ENCODE peak calls at places on chromosomes 16 and 17, in seven cellular contexts. E, U, D, K, N, T and W are unnamed samples.

GRCh38 chr17:49214665-49215360 is 4.3 kb downstream of the ABI3 start:
- DNase-seq in E (no peak), U (no peak), D (no peak), K (no peak), N (peak; percentile 71), T (no peak), W (no peak)

GRCh38 chr17:48646183-48647102 is 20.3 kb upstream of the HOXB9 start:
- DNase-seq in E (no peak), U (no peak), D (no peak), K (no peak), N (no peak), T (peak; percentile 86), W (no peak)

GRCh38 chr17:64232466-64233262 is 30.4 kb downstream of the TEX2 start:
- DNase-seq in E (no peak), U (no peak), D (no peak), K (peak; percentile 42), N (no peak), T (no peak), W (no peak)

GRCh38 chr17:62187681-62188080 is 122.6 kb upstream of the MED13 start:
- DNase-seq in E (no peak), U (no peak), D (no peak), K (peak; percentile 89), N (no peak), T (peak; percentile 86), W (no peak)

GRCh38 chr17:75983501-75984181 is 4.6 kb downstream of the TEN1 start:
- DNase-seq in E (no peak), U (no peak), D (peak; percentile 69), K (peak; percentile 81), N (no peak), T (peak; percentile 97), W (peak; percentile 78)

GRCh38 chr16:25108054-25108453 is 3.5 kb upstream of the LCMT1 start:
- DNase-seq in E (peak; percentile 58), U (no peak), D (no peak), K (no peak), N (no peak), T (peak; percentile 54), W (peak; percentile 87)

GRCh38 chr17:3602499-3602898 is 6.7 kb downstream of the TRPV1 start:
- DNase-seq in E (peak; percentile 52), U (no peak), D (peak; percentile 11), K (peak; percentile 16), N (no peak), T (peak; percentile 79), W (peak; percentile 92)

GRCh38 chr17:81608082-81608481 is 28.8 kb downstream of the NPLOC4 start:
- DNase-seq in E (no peak), U (no peak), D (no peak), K (peak; percentile 78), N (no peak), T (no peak), W (no peak)

GRCh38 chr16:2902337-2903130 is 9.2 kb upstream of the FLYWCH1 start:
- DNase-seq in E (no peak), U (no peak), D (no peak), K (no peak), N (no peak), T (no peak), W (peak; percentile 39)